ENCODE peak calls at places on chromosomes 7 and 10, in six cellular contexts. One of them, this sample, is unnamed.

GRCh38 chr10:127357265-127357664 is 160.9 kb upstream of the INSYN2A start:
- DNase-seq in suprapubic skin: no peak
- DNase-seq in H1: no peak
- DNase-seq in endothelial cell of umbilical vein: no peak
- DNase-seq in vagina: no peak
- DNase-seq in Panc1: no peak
- DNase-seq in this sample: no peak

GRCh38 chr10:17872191-17873091 is 63.3 kb downstream of the MRC1 start:
- DNase-seq in suprapubic skin: no peak
- DNase-seq in H1: no peak
- DNase-seq in endothelial cell of umbilical vein: peak; percentile 73
- DNase-seq in vagina: no peak
- DNase-seq in Panc1: peak; percentile 24
- DNase-seq in this sample: no peak

GRCh38 chr10:12699258-12699700 is 302.2 kb downstream of the CCDC3 start:
- DNase-seq in suprapubic skin: no peak
- DNase-seq in H1: no peak
- DNase-seq in endothelial cell of umbilical vein: peak; percentile 81
- DNase-seq in vagina: no peak
- DNase-seq in Panc1: no peak
- DNase-seq in this sample: no peak

GRCh38 chr10:77006836-77007511 is 630.6 kb downstream of the KCNMA1 start:
- DNase-seq in suprapubic skin: no peak
- DNase-seq in H1: no peak
- DNase-seq in endothelial cell of umbilical vein: no peak
- DNase-seq in vagina: no peak
- DNase-seq in Panc1: no peak
- DNase-seq in this sample: no peak

GRCh38 chr10:101968910-101969321 is 87.1 kb downstream of the ARMH3 start:
- DNase-seq in suprapubic skin: no peak
- DNase-seq in H1: no peak
- DNase-seq in endothelial cell of umbilical vein: no peak
- DNase-seq in vagina: no peak
- DNase-seq in Panc1: no peak
- DNase-seq in this sample: no peak

GRCh38 chr10:15427836-15428414 is 56.8 kb upstream of the FAM171A1 start:
- DNase-seq in suprapubic skin: no peak
- DNase-seq in H1: no peak
- DNase-seq in endothelial cell of umbilical vein: peak; percentile 67
- DNase-seq in vagina: no peak
- DNase-seq in Panc1: no peak
- DNase-seq in this sample: no peak

GRCh38 chr10:92407305-92408016 is 116.5 kb downstream of the MARCHF5 start:
- DNase-seq in suprapubic skin: no peak
- DNase-seq in H1: no peak
- DNase-seq in endothelial cell of umbilical vein: no peak
- DNase-seq in vagina: no peak
- DNase-seq in Panc1: peak; percentile 57
- DNase-seq in this sample: no peak

GRCh38 chr7:155778349-155778748 is 33.9 kb downstream of the SHH start:
- DNase-seq in suprapubic skin: no peak
- DNase-seq in H1: no peak
- DNase-seq in endothelial cell of umbilical vein: no peak
- DNase-seq in vagina: no peak
- DNase-seq in Panc1: no peak
- DNase-seq in this sample: no peak

GRCh38 chr7:68573271-68574000 is 1024.8 kb upstream of the AUTS2 start:
- DNase-seq in suprapubic skin: no peak
- DNase-seq in H1: no peak
- DNase-seq in endothelial cell of umbilical vein: no peak
- DNase-seq in vagina: no peak
- DNase-seq in Panc1: no peak
- DNase-seq in this sample: no peak

DNA sequence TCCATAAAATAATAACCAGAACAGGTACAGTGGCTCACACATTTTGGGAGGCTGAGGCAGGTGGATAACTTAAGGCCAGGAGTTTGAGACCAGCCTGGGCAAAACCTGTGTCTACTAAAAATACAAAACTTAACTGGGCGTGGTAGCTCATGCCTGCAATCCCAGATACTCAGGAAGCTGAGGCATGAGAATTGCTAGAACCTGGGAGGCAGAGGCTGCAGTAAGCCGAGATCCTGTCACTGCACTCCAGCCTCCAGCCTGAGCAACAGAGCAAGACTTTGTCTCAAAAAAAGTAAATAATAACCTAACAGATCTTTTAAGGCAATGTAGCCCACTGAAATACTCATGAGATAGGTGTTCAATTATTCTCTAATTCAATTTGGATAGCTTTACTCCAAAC is 107.1 kb upstream of the ASAH2 start:
- DNase-seq in suprapubic skin: no peak
- DNase-seq in H1: no peak
- DNase-seq in endothelial cell of umbilical vein: no peak
- DNase-seq in vagina: no peak
- DNase-seq in Panc1: no peak
- DNase-seq in this sample: no peak
- H3K27ac ChIP-seq in suprapubic skin: no peak overlapping the region
- H3K27ac ChIP-seq in H1: no peak overlapping the region
- H3K27ac ChIP-seq in endothelial cell of umbilical vein: no peak overlapping the region
- H3K27ac ChIP-seq in vagina: no peak overlapping the region
- H3K27ac ChIP-seq in Panc1: no peak overlapping the region
- H3K27ac ChIP-seq in this sample: no peak overlapping the region

DNA sequence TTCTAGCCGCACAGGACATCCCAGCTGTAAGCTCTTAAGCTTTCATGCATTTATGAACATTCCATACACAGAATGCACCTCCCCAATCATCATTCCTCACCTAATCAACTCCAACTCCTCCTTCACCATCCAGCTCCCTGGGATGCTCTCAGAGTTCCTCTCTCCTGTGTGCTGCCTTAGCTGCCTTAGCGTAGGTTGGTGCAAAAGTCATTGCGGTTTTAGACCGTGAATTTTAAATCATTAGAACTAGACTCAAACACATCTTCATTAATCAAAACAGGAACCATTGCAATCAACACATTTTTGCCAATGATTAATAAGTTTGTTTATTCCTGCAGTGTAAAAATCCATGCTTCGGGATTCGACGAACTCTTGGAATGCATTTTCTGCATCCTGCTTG is 159.9 kb upstream of the CDCA7L start:
- DNase-seq in suprapubic skin: no peak
- DNase-seq in H1: no peak
- DNase-seq in endothelial cell of umbilical vein: no peak
- DNase-seq in vagina: no peak
- DNase-seq in Panc1: no peak
- DNase-seq in this sample: no peak
- TF ChIP-seq CTCF in suprapubic skin: no peak
- TF ChIP-seq CTCF in H1: no peak
- TF ChIP-seq CTCF in endothelial cell of umbilical vein: no peak
- TF ChIP-seq CTCF in vagina: no peak
- TF ChIP-seq CTCF in Panc1: no peak
- TF ChIP-seq CTCF in this sample: no peak

GRCh38 chr10:692682-693351 is 3.3 kb upstream of the DIP2C start:
- DNase-seq in suprapubic skin: no peak
- DNase-seq in H1: no peak
- DNase-seq in endothelial cell of umbilical vein: no peak
- DNase-seq in vagina: no peak
- DNase-seq in Panc1: no peak
- DNase-seq in this sample: no peak

GRCh38 chr10:690227-691161 is 1.0 kb upstream of the DIP2C start:
- DNase-seq in suprapubic skin: peak; percentile 69
- DNase-seq in H1: no peak
- DNase-seq in endothelial cell of umbilical vein: no peak
- DNase-seq in vagina: no peak
- DNase-seq in Panc1: no peak
- DNase-seq in this sample: no peak

GRCh38 chr10:695396-695795 is 5.9 kb upstream of the DIP2C start:
- DNase-seq in suprapubic skin: no peak
- DNase-seq in H1: no peak
- DNase-seq in endothelial cell of umbilical vein: no peak
- DNase-seq in vagina: no peak
- DNase-seq in Panc1: no peak
- DNase-seq in this sample: no peak

GRCh38 chr10:691216-691615 is 1.7 kb upstream of the DIP2C start:
- DNase-seq in suprapubic skin: peak; percentile 73
- DNase-seq in H1: no peak
- DNase-seq in endothelial cell of umbilical vein: no peak
- DNase-seq in vagina: peak; percentile 54
- DNase-seq in Panc1: no peak
- DNase-seq in this sample: no peak

DNA sequence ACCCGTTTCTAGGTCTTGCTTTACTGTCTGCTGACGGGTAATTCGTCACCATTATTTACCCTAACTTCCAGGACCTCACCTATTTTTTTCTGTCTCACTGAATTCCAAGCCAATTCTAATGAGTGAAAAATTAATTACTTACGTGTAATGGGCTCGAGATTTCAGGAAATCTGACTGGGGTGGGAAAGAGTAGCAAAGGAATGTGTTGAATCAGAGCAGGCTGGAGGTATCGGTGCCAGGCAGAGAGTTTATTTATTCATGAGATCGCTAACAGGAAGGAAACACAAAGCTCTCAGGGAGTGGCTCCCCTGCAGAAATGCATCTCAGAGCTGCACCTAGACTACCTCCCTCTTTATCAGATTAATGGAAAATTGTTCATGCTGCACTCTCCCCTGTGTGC is 4.0 kb upstream of the DIP2C start:
- DNase-seq in suprapubic skin: no peak
- DNase-seq in H1: no peak
- DNase-seq in endothelial cell of umbilical vein: no peak
- DNase-seq in vagina: no peak
- DNase-seq in Panc1: no peak
- DNase-seq in this sample: no peak
- TF ChIP-seq POLR2AphosphoS5 in suprapubic skin: no peak
- TF ChIP-seq POLR2AphosphoS5 in H1: no peak
- TF ChIP-seq POLR2AphosphoS5 in endothelial cell of umbilical vein: no peak
- TF ChIP-seq POLR2AphosphoS5 in vagina: no peak
- TF ChIP-seq POLR2AphosphoS5 in Panc1: no peak
- TF ChIP-seq POLR2AphosphoS5 in this sample: no peak

DNA sequence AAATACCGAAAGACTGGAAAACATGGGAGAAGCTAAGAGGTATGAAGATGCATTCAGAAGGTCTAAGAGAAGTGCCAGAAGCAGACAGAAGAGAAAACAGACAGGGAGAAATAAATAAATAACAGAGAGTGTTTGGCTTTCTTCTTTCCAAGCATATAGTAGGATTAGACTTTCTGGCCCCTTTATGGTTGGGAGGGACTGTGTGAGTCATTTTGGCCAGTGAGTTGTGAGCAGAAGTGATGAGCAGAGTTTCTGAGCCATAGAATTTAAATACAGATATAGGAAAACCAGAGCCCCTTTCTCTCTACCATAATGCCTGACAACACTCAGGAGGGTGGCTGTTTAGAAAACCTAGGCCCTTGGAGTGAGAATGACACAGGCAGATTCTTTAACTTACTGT is 171.0 kb downstream of the PPP1R17 start:
- DNase-seq in suprapubic skin: no peak
- DNase-seq in H1: no peak
- DNase-seq in endothelial cell of umbilical vein: no peak
- DNase-seq in vagina: no peak
- DNase-seq in Panc1: no peak
- DNase-seq in this sample: no peak
- H3K27ac ChIP-seq in suprapubic skin: no peak overlapping the region
- H3K27ac ChIP-seq in H1: no peak overlapping the region
- H3K27ac ChIP-seq in endothelial cell of umbilical vein: no peak overlapping the region
- H3K27ac ChIP-seq in vagina: no peak overlapping the region
- H3K27ac ChIP-seq in Panc1: no peak overlapping the region
- H3K27ac ChIP-seq in this sample: no peak overlapping the region